ENCODE peak calls at places on chromosomes 13 and 19, in nine cellular contexts. Q is endothelial cell of umbilical vein, F is MM.1S, B is left ventricle myocardium inferior, E is adrenal gland, D is neural progenitor cell, C is pancreas, X is IMR-90, Y is psoas muscle. O is an unnamed sample. For H3K4me1, the result is how much of the 10 kb centered on the place peaks cover.

GRCh38 chr19:18650468-18651001 is 13.7 kb downstream of the KLHL26 start:
- DNase-seq in C (no peak), D (peak), E (peak), F (no peak), Y (peak), X (peak), Q (peak), B (peak), O (no peak)

GRCh38 chr19:15248648-15249559 is 16.7 kb upstream of the EPHX3 start:
- DNase-seq in F (no peak), Y (peak), B (peak), X (peak), E (peak), C (no peak), D (no peak), Q (peak), O (peak)

GRCh38 chr13:39501711-39502324 is 101.2 kb downstream of the LHFPL6 start:
- DNase-seq in F (no peak), C (no peak), Y (no peak), Q (no peak), E (no peak), X (no peak), D (peak), B (peak), O (peak)

GRCh38 chr19:8261881-8262280 is 46.3 kb downstream of the CD320 start:
- DNase-seq in E (no peak), X (no peak), Y (no peak), C (peak), Q (no peak), D (no peak), B (no peak), F (no peak), O (peak)

GRCh38 chr13:75217949-75218348 is 264.0 kb downstream of the TBC1D4 start:
- DNase-seq in X (peak), E (no peak), C (no peak), D (peak), B (no peak), Q (no peak), Y (no peak), F (peak), O (peak)

GRCh38 chr13:112363867-112364528 is 12.2 kb upstream of the SPACA7 start:
- DNase-seq in C (no peak), Y (no peak), F (no peak), Q (no peak), D (no peak), X (no peak), E (no peak), B (no peak), O (no peak)

GRCh38 chr13:89899302-89900103 is 1448.0 kb upstream of the MIR17HG start:
- DNase-seq in Q (no peak), E (no peak), D (no peak), Y (no peak), B (no peak), C (no peak), X (no peak), F (no peak), O (no peak)

GRCh38 chr19:13692096-13692495 is 72.2 kb upstream of the MRI1 start:
- DNase-seq in F (no peak), Y (no peak), C (no peak), Q (no peak), D (no peak), X (peak), B (no peak), E (peak), O (no peak)

GRCh38 chr13:56457535-56458200 is 683.0 kb upstream of the PRR20A start:
- DNase-seq in B (no peak), E (no peak), F (no peak), X (no peak), D (no peak), Y (no peak), Q (no peak), C (no peak), O (no peak)

GRCh38 chr13:93865235-93865634 is 614.2 kb downstream of the DCT start:
- DNase-seq in Y (no peak), C (no peak), B (no peak), F (no peak), E (no peak), X (no peak), Q (no peak), D (no peak), O (no peak)

GRCh38 chr19:6409346-6409745 is 15.3 kb downstream of the KHSRP start:
- DNase-seq in B (no peak), D (no peak), X (no peak), Q (no peak), Y (no peak), C (no peak), E (no peak), F (no peak), O (no peak)

GRCh38 chr19:30596268-30596667 is 224.1 kb downstream of the ZNF536 start:
- DNase-seq in X (no peak), E (no peak), C (no peak), Y (no peak), B (no peak), F (no peak), D (no peak), Q (no peak), O (no peak)

GRCh38 chr13:21913010-21913409 is 242.1 kb downstream of the FGF9 start:
- DNase-seq in E (no peak), F (no peak), C (no peak), B (no peak), X (peak), D (peak), Y (no peak), Q (no peak), O (no peak)

GRCh38 chr13:110559429-110559943 is 2.0 kb downstream of the RAB20 start:
- DNase-seq in F (no peak), X (peak), C (peak), Q (no peak), B (peak), E (peak), Y (no peak), D (no peak), O (no peak)

GRCh38 chr13:41054212-41054877 is 7.0 kb upstream of the WBP4 start:
- DNase-seq in C (no peak), D (peak), X (peak), F (peak), Q (peak), B (no peak), E (peak), Y (no peak), O (peak)

GRCh38 chr19:6324757-6325156 is 8.7 kb downstream of the ACER1 start:
- DNase-seq in D (no peak), F (no peak), E (no peak), B (no peak), Y (no peak), C (no peak), X (no peak), Q (no peak), O (no peak)

GRCh38 chr13:50421457-50422130 is 406.4 kb downstream of the KCNRG start:
- DNase-seq in E (no peak), X (peak), D (no peak), Q (peak), Y (no peak), C (no peak), B (no peak), F (no peak), O (no peak)

GRCh38 chr19:48487944-48488343 is 18.8 kb downstream of the CYTH2 start:
- DNase-seq in X (peak), Y (peak), C (no peak), F (no peak), D (no peak), E (peak), B (peak), Q (peak), O (no peak)

GRCh38 chr19:10587022-10587838 is at the start of gene AP1M2:
- DNase-seq in X (no peak), Q (no peak), E (no peak), F (no peak), C (peak), D (no peak), B (no peak), Y (no peak), O (peak)

GRCh38 chr19:50498219-50499056 is 12.6 kb downstream of the JOSD2 start:
- DNase-seq in C (no peak), E (no peak), Y (no peak), Q (no peak), X (no peak), B (no peak), F (no peak), D (no peak), O (no peak)

GRCh38 chr19:50500060-50500752 is 10.8 kb downstream of the JOSD2 start:
- DNase-seq in E (no peak), Y (peak), B (peak), Q (no peak), F (no peak), C (peak), D (peak), X (no peak), O (peak)

GRCh38 chr19:50501186-50501567 is 9.8 kb downstream of the JOSD2 start:
- DNase-seq in F (no peak), X (no peak), Y (no peak), C (peak), D (no peak), B (no peak), E (no peak), Q (no peak), O (peak)

GRCh38 chr19:50501568-50502475 is 9.2 kb downstream of the JOSD2 start:
- DNase-seq in D (no peak), B (peak), E (no peak), Y (peak), C (peak), Q (no peak), X (no peak), F (no peak), O (no peak)

GRCh38 chr19:50500753-50501151 is 10.2 kb downstream of the JOSD2 start:
- DNase-seq in D (no peak), E (no peak), C (peak), F (no peak), B (peak), Q (no peak), Y (peak), X (no peak), O (no peak)
- H3K4me3 ChIP-seq in D (no peak), E (no peak), C (no peak), F (no peak), B (peak), Q (no peak), Y (peak), X (no peak), O (no peak)

GRCh38 chr19:46609511-46610412 is 8.6 kb downstream of the CALM3 start:
- DNase-seq in B (peak), X (no peak), F (no peak), D (no peak), Y (no peak), C (peak), Q (no peak), E (peak), O (no peak)
- H3K4me1 ChIP-seq in B (under half), X (under half), F (under half), D (under half), Y (under half), C (under half), Q (under half), E (under half), O (under half)

DNA sequence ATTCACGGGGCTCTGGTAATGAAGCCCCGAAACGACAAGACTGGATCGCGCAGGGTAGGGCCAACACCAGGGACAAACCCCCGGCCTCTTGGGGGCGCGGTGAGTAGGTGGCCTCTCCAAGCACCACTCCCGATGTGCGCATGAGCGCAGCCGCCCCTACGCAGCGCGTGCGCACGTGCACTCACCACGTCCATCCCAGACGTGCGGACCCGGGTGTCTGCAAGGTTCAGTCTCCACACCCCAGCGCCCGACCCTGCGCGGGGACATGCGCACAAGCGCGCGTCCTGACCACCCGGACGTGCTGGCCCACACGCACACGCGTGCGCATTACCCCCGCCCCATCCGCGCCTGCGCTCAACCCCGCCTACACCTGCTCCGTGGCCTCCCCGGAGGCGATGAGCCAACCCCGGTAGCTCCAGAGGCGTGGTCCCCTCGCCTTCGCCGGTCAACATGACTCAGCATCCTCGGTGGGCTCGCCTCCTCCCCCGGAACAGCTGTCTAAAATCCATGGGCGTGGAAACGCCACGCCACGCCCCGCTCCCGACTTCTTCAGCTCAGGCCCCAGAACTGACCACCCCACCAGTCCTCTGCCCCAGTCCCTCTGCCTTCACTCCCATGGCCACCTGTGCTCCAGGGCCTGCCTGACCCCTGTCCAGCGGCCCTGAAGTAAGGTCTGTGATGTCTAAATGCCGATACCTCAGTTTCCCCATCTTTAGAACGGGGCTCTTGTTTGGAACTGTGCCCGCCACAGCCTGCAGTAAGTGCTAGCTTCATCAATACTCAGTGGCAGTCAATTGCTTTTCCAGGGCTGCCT is 5.6 kb upstream of the GPI start:
- DNase-seq in F (peak), D (peak), Y (peak), Q (peak), C (peak), E (peak), B (peak), X (peak), O (peak)
- TF ChIP-seq CTCF in F (peak), D (peak), Y (peak), Q (peak), C (peak), E (peak), B (peak), X (peak), O (peak)

GRCh38 chr19:1282588-1283206 is 3.0 kb upstream of the EFNA2 start:
- DNase-seq in D (no peak), Y (no peak), X (no peak), E (no peak), C (peak), F (no peak), B (no peak), Q (no peak), O (no peak)

GRCh38 chr19:1284293-1284978 is 1.2 kb upstream of the EFNA2 start:
- DNase-seq in X (no peak), B (no peak), D (no peak), E (no peak), Q (no peak), Y (no peak), F (no peak), C (peak), O (peak)

GRCh38 chr19:1281895-1282287 is 3.8 kb upstream of the EFNA2 start:
- DNase-seq in E (no peak), X (no peak), D (no peak), C (no peak), Y (no peak), F (no peak), Q (no peak), B (no peak), O (no peak)

GRCh38 chr19:1283917-1284292 is 1.8 kb upstream of the EFNA2 start:
- DNase-seq in B (no peak), C (no peak), Y (no peak), D (no peak), F (no peak), E (no peak), X (no peak), Q (no peak), O (no peak)

DNA sequence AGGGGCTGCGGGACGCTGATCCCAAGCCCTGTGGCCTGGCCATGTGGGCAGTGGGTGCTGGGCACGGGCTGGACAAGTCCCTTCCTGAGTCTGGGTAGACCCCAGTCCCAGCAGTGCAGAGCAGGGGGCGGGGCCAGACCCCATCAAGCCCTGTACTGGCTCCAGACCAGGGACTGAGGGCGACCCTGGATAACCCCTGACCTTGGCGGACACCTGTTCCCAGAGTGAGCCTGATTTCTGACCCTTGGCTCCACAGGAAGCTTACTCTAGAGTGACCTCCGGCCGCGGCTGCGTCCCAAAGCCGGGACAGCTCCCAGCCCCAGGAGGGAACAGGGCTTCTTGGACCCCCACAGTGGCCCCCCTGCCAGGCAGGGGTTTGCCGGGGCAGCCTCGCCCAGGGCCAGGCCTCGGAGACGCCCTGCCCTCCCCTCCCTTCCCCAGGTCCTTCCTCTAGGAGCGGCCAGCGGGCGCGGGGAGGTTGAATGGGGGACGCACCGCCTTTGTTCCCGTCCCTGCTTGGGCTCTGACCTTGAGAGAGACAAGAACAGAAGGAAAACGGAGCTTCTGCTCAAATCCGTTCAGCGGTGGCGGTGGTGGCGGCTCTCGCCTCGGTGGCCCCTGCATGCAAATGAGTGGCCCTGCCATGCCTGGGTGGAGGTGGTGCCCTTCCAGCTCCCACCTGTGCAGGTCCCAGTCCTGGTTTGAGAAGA is 2.3 kb upstream of the EFNA2 start:
- DNase-seq in Y (no peak), X (no peak), D (peak), B (no peak), F (no peak), Q (no peak), C (peak), E (no peak), O (no peak)
- H3K4me3 ChIP-seq in Y (no peak), X (no peak), D (no peak), B (no peak), F (no peak), Q (no peak), C (no peak), E (no peak), O (no peak)

DNA sequence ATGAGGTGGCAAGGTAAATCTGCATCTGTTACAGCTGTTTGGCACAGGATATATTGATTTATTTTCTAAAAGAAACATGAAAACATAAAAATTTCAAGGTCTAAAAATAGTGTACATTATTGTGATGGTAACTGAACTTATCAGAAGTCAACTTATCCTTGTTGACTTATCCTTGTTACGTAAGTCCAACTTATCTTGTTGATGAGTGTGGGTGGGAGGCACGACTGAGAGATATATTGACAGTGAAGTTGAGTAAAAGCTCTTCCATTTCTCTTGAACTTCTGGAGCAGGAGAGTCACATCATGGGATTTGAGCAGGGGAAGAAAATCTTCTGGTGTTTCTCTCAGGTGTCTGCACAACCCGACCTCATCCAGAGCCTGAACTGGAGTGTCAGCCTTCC is 313.0 kb downstream of the SHISA2 start:
- DNase-seq in D (no peak), C (no peak), Y (no peak), E (no peak), Q (no peak), B (no peak), X (no peak), F (no peak), O (no peak)
- H3K4me1 ChIP-seq in D (under half), C (under half), Y (under half), E (under half), Q (under half), B (under half), X (under half), F (under half), O (under half)

GRCh38 chr19:39413903-39414608 is 1.6 kb downstream of the PLEKHG2 start:
- DNase-seq in Q (peak), X (peak), Y (no peak), F (no peak), B (no peak), C (no peak), E (peak), D (peak), O (peak)
- TF ChIP-seq CTCF in Q (peak), X (peak), Y (no peak), F (peak), B (no peak), C (no peak), E (no peak), D (peak), O (peak)

GRCh38 chr19:5125797-5126497 is 157.0 kb downstream of the KDM4B start:
- DNase-seq in X (peak), F (no peak), C (no peak), D (peak), Q (no peak), Y (no peak), E (no peak), B (no peak), O (no peak)
- H3K4me3 ChIP-seq in X (no peak), F (no peak), C (no peak), D (no peak), Q (no peak), Y (no peak), E (no peak), B (no peak), O (no peak)

O was measured in Caco-2.